ENCODE peak calls at places on chromosomes 2 and 18, in seven cellular contexts. H is GM23248, J is fibroblast of lung, I is lung, Z is psoas muscle, A is pancreas, G is heart left ventricle. X is an unnamed sample.
A peak's percentile ranks its signal among the peaks of the same experiment; 100 is the strongest.

GRCh38 chr2:48424356-48424755 is 105.6 kb upstream of the STON1 start:
- DNase-seq in J (no peak), I (no peak), G (no peak), A (no peak), H (no peak), Z (no peak), X (no peak)

GRCh38 chr2:67311536-67311935 is 85.6 kb upstream of the ETAA1 start:
- DNase-seq in G (no peak), H (peak; percentile 67), I (no peak), A (no peak), J (peak; percentile 91), Z (no peak), X (no peak)

GRCh38 chr2:102094917-102095316 is 47.6 kb upstream of the IL1R1 start:
- DNase-seq in H (peak; percentile 97), G (no peak), A (no peak), I (peak; percentile 61), J (peak; percentile 84), Z (peak; percentile 50), X (no peak)

GRCh38 chr2:216101109-216101508 is 8.0 kb upstream of the XRCC5 start:
- DNase-seq in H (no peak), G (no peak), J (no peak), A (no peak), I (no peak), Z (no peak), X (no peak)

GRCh38 chr2:220787251-220787650 is 784.9 kb downstream of the EPHA4 start:
- DNase-seq in A (no peak), G (no peak), Z (no peak), I (no peak), J (peak; percentile 61), H (peak; percentile 35), X (no peak)

GRCh38 chr2:156466739-156467405 is 30.7 kb downstream of the GPD2 start:
- DNase-seq in I (peak; percentile 34), J (peak; percentile 80), Z (no peak), H (peak; percentile 70), G (peak; percentile 52), A (peak; percentile 68), X (peak; percentile 49)

GRCh38 chr2:48195168-48195567 is 288.9 kb upstream of the FBXO11 start:
- DNase-seq in A (no peak), J (no peak), H (no peak), Z (no peak), G (no peak), I (no peak), X (no peak)

GRCh38 chr2:67689651-67690050 is 292.5 kb downstream of the ETAA1 start:
- DNase-seq in H (no peak), J (no peak), A (no peak), Z (no peak), I (no peak), G (no peak), X (no peak)

GRCh38 chr2:25740810-25741381 is 67.5 kb upstream of the DTNB start:
- DNase-seq in Z (no peak), G (no peak), H (no peak), A (no peak), I (no peak), J (peak; percentile 26), X (no peak)

GRCh38 chr2:80303006-80303741 is 1.4 kb downstream of the LRRTM1 start:
- DNase-seq in Z (no peak), H (peak; percentile 5), I (no peak), G (no peak), A (no peak), J (peak; percentile 8), X (no peak)

GRCh38 chr2:186486651-186487647 is 889 bp downstream of the ZC3H15 start:
- DNase-seq in Z (no peak), A (no peak), I (no peak), H (peak; percentile 55), G (no peak), J (peak; percentile 32), X (no peak)

GRCh38 chr2:150486539-150487484 is 655 bp downstream of the RND3 start:
- DNase-seq in H (peak; percentile 69), G (no peak), J (peak; percentile 62), A (peak; percentile 35), I (peak; percentile 41), Z (peak; percentile 19), X (peak; percentile 51)

GRCh38 chr2:137837830-137838229 is 126.4 kb upstream of the HNMT start:
- DNase-seq in A (no peak), J (no peak), G (no peak), Z (no peak), I (peak; percentile 37), H (no peak), X (no peak)

GRCh38 chr18:3461704-3462103 is 11.7 kb downstream of the TGIF1 start:
- DNase-seq in I (no peak), G (no peak), H (no peak), J (no peak), A (no peak), Z (no peak), X (no peak)

GRCh38 chr2:189952536-189953109 is 109.9 kb downstream of the MSTN start:
- DNase-seq in H (no peak), I (no peak), J (no peak), A (no peak), Z (no peak), G (no peak), X (no peak)

GRCh38 chr2:189954989-189955388 is 107.5 kb downstream of the MSTN start:
- DNase-seq in J (no peak), G (no peak), Z (no peak), H (no peak), I (no peak), A (no peak), X (no peak)

DNA sequence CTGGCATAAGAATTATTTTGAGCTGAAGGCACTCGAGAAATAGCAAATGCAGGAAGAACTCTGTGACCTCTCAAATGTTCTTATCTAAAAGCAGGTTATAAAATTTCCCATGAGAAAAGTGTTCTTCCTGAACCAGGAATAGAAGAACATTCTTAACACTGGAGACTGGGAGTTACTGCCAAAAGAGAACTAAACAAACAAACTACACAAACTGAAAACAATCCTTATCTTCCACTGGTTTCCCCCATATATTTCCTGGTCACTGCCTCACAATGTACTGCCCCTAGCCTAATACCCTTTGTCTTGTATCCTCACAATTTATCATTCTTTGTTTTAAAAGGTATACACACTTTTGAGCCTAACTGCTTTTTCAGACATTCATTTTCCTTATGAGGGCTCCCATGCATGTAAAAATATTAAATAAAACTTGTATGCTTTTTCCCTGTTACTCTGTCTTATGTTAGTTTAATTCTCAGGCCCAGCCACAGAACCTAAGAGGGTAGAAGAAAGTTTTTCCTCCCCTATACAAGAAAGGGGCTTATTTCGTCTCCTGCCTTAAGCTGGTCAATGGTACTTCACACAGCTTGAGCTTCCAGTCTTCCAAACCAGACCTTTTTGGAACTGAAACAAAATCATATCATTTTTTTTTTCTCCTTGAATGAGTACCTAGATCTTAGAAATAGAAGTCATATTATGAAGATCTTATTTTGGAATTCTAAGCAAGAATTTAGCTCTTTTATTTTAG is 110.6 kb downstream of the MSTN start:
- DNase-seq in G (no peak), Z (no peak), J (no peak), H (no peak), A (no peak), I (no peak), X (no peak)
- H3K27ac ChIP-seq in G (no peak overlapping the region), Z (no peak overlapping the region), J (no peak overlapping the region), H (no peak overlapping the region), A (peak overlapping the region; percentile 71), I (no peak overlapping the region), X (no peak overlapping the region)

GRCh38 chr2:199160081-199160480 is 297.7 kb downstream of the SATB2 start:
- DNase-seq in G (no peak), Z (no peak), A (no peak), H (no peak), J (peak; percentile 48), I (no peak), X (no peak)
- H3K27ac ChIP-seq in G (no peak overlapping the region), Z (no peak overlapping the region), A (no peak overlapping the region), H (peak overlapping the region; percentile 43), J (peak overlapping the region; percentile 61), I (no peak overlapping the region), X (no peak overlapping the region)

GRCh38 chr2:33573657-33574056 is 25.4 kb downstream of the FAM98A start:
- DNase-seq in A (no peak), J (no peak), I (no peak), H (no peak), G (no peak), Z (no peak), X (no peak)

GRCh38 chr2:33577660-33578059 is 21.4 kb downstream of the FAM98A start:
- DNase-seq in Z (no peak), I (no peak), H (peak; percentile 65), A (no peak), G (no peak), J (peak; percentile 26), X (no peak)

GRCh38 chr2:33579226-33579625 is 19.9 kb downstream of the FAM98A start:
- DNase-seq in G (no peak), H (no peak), J (no peak), Z (no peak), I (no peak), A (no peak), X (no peak)

GRCh38 chr2:33581857-33582256 is 17.2 kb downstream of the FAM98A start:
- DNase-seq in G (no peak), I (no peak), Z (no peak), A (no peak), H (no peak), J (no peak), X (no peak)

DNA sequence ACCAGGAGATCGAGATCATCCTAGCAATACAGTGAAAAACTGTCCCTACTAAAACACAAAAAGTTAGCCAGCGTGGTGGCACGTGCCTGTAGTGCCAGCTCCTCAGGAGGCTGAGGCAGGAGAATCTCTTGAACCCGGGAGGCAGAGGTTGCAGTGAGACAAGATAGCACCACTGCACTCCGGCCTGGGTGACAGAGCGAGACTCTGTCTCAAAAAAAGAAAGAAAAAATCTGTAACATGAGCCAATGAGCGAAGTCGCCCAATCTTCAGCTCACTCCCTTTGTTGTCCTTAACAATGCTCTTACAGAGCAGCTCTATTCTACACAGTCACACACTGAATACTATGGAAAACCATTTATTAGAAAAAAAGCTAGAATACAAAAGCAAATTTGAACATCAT is 22.0 kb downstream of the FAM98A start:
- DNase-seq in H (peak; percentile 30), J (no peak), Z (no peak), G (no peak), I (no peak), A (no peak), X (no peak)
- H3K27ac ChIP-seq in H (peak overlapping the region; percentile 29), J (no peak overlapping the region), Z (no peak overlapping the region), G (no peak overlapping the region), I (no peak overlapping the region), A (no peak overlapping the region), X (no peak overlapping the region)

GRCh38 chr2:112805542-112805941 is 21.2 kb upstream of the IL1A start:
- DNase-seq in A (no peak), J (no peak), Z (no peak), G (no peak), H (no peak), I (no peak), X (no peak)
- H3K27ac ChIP-seq in A (no peak overlapping the region), J (no peak overlapping the region), Z (no peak overlapping the region), G (no peak overlapping the region), H (no peak overlapping the region), I (no peak overlapping the region), X (no peak overlapping the region)

DNA sequence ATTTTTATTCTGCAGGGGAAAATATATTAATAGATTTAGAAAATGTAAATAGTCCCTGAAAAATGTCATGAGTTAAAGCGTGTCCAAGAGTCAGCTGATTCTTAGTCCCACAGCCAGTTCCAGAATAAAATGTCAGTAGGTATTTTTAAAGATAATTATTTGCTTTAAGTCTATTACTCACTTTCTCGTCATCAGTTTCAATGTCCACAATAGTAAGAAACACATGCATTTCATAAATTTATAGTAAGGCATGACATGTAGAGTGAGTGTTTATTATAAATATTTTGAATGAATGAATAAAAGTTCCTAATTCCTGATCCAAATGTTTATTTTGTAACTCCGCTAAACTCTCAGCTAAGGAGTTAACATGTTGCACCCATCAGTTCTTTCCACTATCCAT is 1044.0 kb upstream of the PIK3C3 start:
- DNase-seq in Z (no peak), H (no peak), I (no peak), G (no peak), J (no peak), A (no peak), X (no peak)
- H3K27ac ChIP-seq in Z (no peak overlapping the region), H (peak overlapping the region; percentile 30), I (no peak overlapping the region), G (no peak overlapping the region), J (no peak overlapping the region), A (no peak overlapping the region), X (no peak overlapping the region)